ENCODE peak calls at places on chromosomes 4 and X, in five cellular contexts. P is Peyer's patch, Q is astrocyte, D is fibroblast of mammary gland, O is lung. W is an unnamed sample.

GRCh38 chr4:77776182-77777134 is 42.7 kb downstream of the CNOT6L start:
- DNase-seq in P (no peak), Q (peak), D (no peak), O (no peak), W (no peak)

GRCh38 chr4:123060039-123060770 is 137.8 kb upstream of the NUDT6 start:
- DNase-seq in P (no peak), Q (no peak), D (no peak), O (no peak), W (no peak)

GRCh38 chrX:69163936-69164741 is 1.1 kb downstream of the PJA1 start:
- DNase-seq in P (peak), Q (no peak), D (no peak), O (no peak), W (peak)

GRCh38 chr4:139210486-139210885 is 33.5 kb upstream of the ELF2 start:
- DNase-seq in P (no peak), Q (no peak), D (no peak), O (no peak), W (no peak)

GRCh38 chr4:61532324-61532723 is 332.2 kb downstream of the ADGRL3 start:
- DNase-seq in P (no peak), Q (peak), D (no peak), O (no peak), W (no peak)

GRCh38 chr4:37599092-37599800 is 86.9 kb downstream of the RELL1 start:
- DNase-seq in P (no peak), Q (no peak), D (no peak), O (no peak), W (no peak)

GRCh38 chr4:187995322-187996207 is at the start of gene ZFP42:
- DNase-seq in P (no peak), Q (no peak), D (no peak), O (no peak), W (no peak)

GRCh38 chr4:1511441-1512041 is 105.3 kb upstream of the NKX1-1 start:
- DNase-seq in P (no peak), Q (no peak), D (peak), O (no peak), W (no peak)

GRCh38 chrX:120365320-120365719 is 3.4 kb downstream of the ATP1B4 start:
- DNase-seq in P (peak), Q (no peak), D (peak), O (peak), W (peak)

GRCh38 chr4:140065393-140065792 is 88.6 kb downstream of the MAML3 start:
- DNase-seq in P (no peak), Q (no peak), D (peak), O (no peak), W (no peak)

GRCh38 chrX:30493348-30493747 is 84.2 kb downstream of the TASL start:
- DNase-seq in P (no peak), Q (no peak), D (no peak), O (no peak), W (no peak)
- TF ChIP-seq CTCF in P (no peak), Q (no peak), D (no peak), O (no peak), W (no peak)

DNA sequence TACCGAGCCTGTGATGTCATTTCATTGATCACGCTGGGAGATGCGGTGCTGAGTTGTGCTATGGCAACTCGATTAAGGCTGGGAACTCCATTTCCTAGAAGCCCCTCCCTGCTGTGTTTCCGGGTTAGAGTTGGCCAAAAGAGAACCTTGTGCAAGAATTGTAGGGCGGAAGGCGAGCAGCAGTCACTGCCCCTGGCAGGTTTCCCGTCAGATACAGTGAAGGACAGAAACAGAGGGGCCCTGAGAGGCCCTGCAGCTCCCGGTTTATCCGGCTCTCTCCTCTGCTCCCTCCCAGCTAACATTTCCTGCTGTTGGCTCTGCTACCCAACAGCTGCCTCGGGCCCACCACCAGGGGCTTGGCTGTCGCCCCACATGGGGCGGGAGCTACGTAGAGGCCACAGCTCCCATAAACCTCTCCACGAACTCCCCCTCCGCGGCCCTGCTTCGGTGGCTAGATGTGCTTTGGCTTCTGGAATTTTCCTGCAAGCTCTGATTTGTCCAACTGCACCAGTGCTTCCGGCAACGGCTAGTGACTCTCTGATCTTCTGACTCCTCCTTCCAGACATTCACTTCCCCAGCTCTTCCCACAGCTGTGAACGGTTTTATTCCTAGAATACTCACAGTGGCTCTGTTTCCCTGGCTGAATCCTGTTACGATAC is 74.9 kb upstream of the USP9X start:
- DNase-seq in P (peak), Q (peak), D (peak), O (peak), W (peak)
- TF ChIP-seq CTCF in P (peak), Q (no peak), D (no peak), O (no peak), W (no peak)

GRCh38 chrX:55169782-55170181 is 50.4 kb upstream of the PAGE5 start:
- DNase-seq in P (no peak), Q (no peak), D (no peak), O (no peak), W (no peak)
- TF ChIP-seq CTCF in P (no peak), Q (no peak), D (no peak), O (no peak), W (no peak)

GRCh38 chrX:127038065-127038464 is 218.5 kb downstream of the PRR32 start:
- DNase-seq in P (no peak), Q (no peak), D (no peak), O (no peak), W (no peak)
- TF ChIP-seq CTCF in P (no peak), Q (no peak), D (no peak), O (no peak), W (no peak)

DNA sequence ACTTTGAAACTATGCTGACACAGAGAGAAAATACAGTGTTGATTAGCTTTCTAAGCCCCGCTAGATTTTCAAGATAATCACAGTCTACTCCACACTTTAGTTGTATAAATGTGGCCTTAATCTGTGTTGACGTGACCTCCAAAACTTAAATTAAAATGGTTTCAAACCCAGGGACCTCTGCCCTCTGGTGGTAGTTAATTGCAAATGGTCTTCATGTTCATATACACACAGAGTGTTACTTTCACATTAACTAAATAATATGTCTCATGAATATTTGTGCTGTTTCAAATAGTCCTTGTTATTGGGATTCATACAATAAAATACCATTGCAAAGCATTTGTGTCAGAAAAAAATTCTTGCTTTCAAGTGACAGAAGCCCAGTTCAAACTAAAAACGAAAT is 64.3 kb downstream of the TASL start:
- DNase-seq in P (no peak), Q (no peak), D (peak), O (no peak), W (no peak)
- TF ChIP-seq CTCF in P (no peak), Q (peak), D (peak), O (no peak), W (no peak)

GRCh38 chr4:183838987-183839712 is 66.0 kb upstream of the STOX2 start:
- DNase-seq in P (no peak), Q (peak), D (peak), O (no peak), W (no peak)
- TF ChIP-seq CTCF in P (peak), Q (peak), D (peak), O (no peak), W (no peak)

W was measured in activated B cell treated with CpG ODN at 0.5 μM for 24 hours.